ENCODE peak calls at places on chromosomes 4 and X, in six cellular contexts. One of them, this sample, is unnamed.

GRCh38 chr4:19944251-19944650 is 307.5 kb upstream of the SLIT2 start:
- DNase-seq in suprapubic skin: no peak
- DNase-seq in stimulated activated naive B cell treated with anti-CD40 and anti-IgM and Interleukin-4, amounts not matched to agents 10 μg/mL and 1 μg/mL and 100 μg/mL, for 72 hours: no peak
- DNase-seq in NAMALWA: no peak
- DNase-seq in activated T-helper 1 cell treated with Interleukin-2 at 50 U/mL for 16 hours: no peak
- DNase-seq in GM04503: no peak
- DNase-seq in this sample: no peak

GRCh38 chr4:121698119-121698732 is 1.4 kb upstream of the ANXA5 start:
- DNase-seq in suprapubic skin: no peak
- DNase-seq in stimulated activated naive B cell treated with anti-CD40 and anti-IgM and Interleukin-4, amounts not matched to agents 10 μg/mL and 1 μg/mL and 100 μg/mL, for 72 hours: no peak
- DNase-seq in NAMALWA: no peak
- DNase-seq in activated T-helper 1 cell treated with Interleukin-2 at 50 U/mL for 16 hours: no peak
- DNase-seq in GM04503: no peak
- DNase-seq in this sample: no peak

GRCh38 chrX:103656623-103657022 is 27.8 kb downstream of the TCEAL1 start:
- DNase-seq in suprapubic skin: no peak
- DNase-seq in stimulated activated naive B cell treated with anti-CD40 and anti-IgM and Interleukin-4, amounts not matched to agents 10 μg/mL and 1 μg/mL and 100 μg/mL, for 72 hours: no peak
- DNase-seq in NAMALWA: no peak
- DNase-seq in activated T-helper 1 cell treated with Interleukin-2 at 50 U/mL for 16 hours: no peak
- DNase-seq in GM04503: peak
- DNase-seq in this sample: peak

GRCh38 chr4:155777971-155778710 is 19.3 kb downstream of the GUCY1B1 start:
- DNase-seq in suprapubic skin: no peak
- DNase-seq in stimulated activated naive B cell treated with anti-CD40 and anti-IgM and Interleukin-4, amounts not matched to agents 10 μg/mL and 1 μg/mL and 100 μg/mL, for 72 hours: no peak
- DNase-seq in NAMALWA: no peak
- DNase-seq in activated T-helper 1 cell treated with Interleukin-2 at 50 U/mL for 16 hours: no peak
- DNase-seq in GM04503: no peak
- DNase-seq in this sample: no peak

GRCh38 chr4:123930971-123931370 is 534.4 kb downstream of the SPRY1 start:
- DNase-seq in suprapubic skin: no peak
- DNase-seq in stimulated activated naive B cell treated with anti-CD40 and anti-IgM and Interleukin-4, amounts not matched to agents 10 μg/mL and 1 μg/mL and 100 μg/mL, for 72 hours: no peak
- DNase-seq in NAMALWA: no peak
- DNase-seq in activated T-helper 1 cell treated with Interleukin-2 at 50 U/mL for 16 hours: no peak
- DNase-seq in GM04503: no peak
- DNase-seq in this sample: no peak

GRCh38 chrX:884091-884490 is 253.5 kb downstream of the SHOX start:
- DNase-seq in suprapubic skin: no peak
- DNase-seq in stimulated activated naive B cell treated with anti-CD40 and anti-IgM and Interleukin-4, amounts not matched to agents 10 μg/mL and 1 μg/mL and 100 μg/mL, for 72 hours: no peak
- DNase-seq in NAMALWA: no peak
- DNase-seq in activated T-helper 1 cell treated with Interleukin-2 at 50 U/mL for 16 hours: no peak
- DNase-seq in GM04503: no peak
- DNase-seq in this sample: no peak

GRCh38 chr4:52926575-52926974 is 64.5 kb downstream of the RASL11B start:
- DNase-seq in suprapubic skin: no peak
- DNase-seq in stimulated activated naive B cell treated with anti-CD40 and anti-IgM and Interleukin-4, amounts not matched to agents 10 μg/mL and 1 μg/mL and 100 μg/mL, for 72 hours: no peak
- DNase-seq in NAMALWA: no peak
- DNase-seq in activated T-helper 1 cell treated with Interleukin-2 at 50 U/mL for 16 hours: no peak
- DNase-seq in GM04503: no peak
- DNase-seq in this sample: no peak

GRCh38 chr4:102339018-102339417 is 6.3 kb downstream of the SLC39A8 start:
- DNase-seq in suprapubic skin: no peak
- DNase-seq in stimulated activated naive B cell treated with anti-CD40 and anti-IgM and Interleukin-4, amounts not matched to agents 10 μg/mL and 1 μg/mL and 100 μg/mL, for 72 hours: no peak
- DNase-seq in NAMALWA: no peak
- DNase-seq in activated T-helper 1 cell treated with Interleukin-2 at 50 U/mL for 16 hours: no peak
- DNase-seq in GM04503: no peak
- DNase-seq in this sample: no peak

GRCh38 chrX:53047228-53047627 is 1.4 kb upstream of the GPR173 start:
- DNase-seq in suprapubic skin: no peak
- DNase-seq in stimulated activated naive B cell treated with anti-CD40 and anti-IgM and Interleukin-4, amounts not matched to agents 10 μg/mL and 1 μg/mL and 100 μg/mL, for 72 hours: no peak
- DNase-seq in NAMALWA: no peak
- DNase-seq in activated T-helper 1 cell treated with Interleukin-2 at 50 U/mL for 16 hours: no peak
- DNase-seq in GM04503: no peak
- DNase-seq in this sample: no peak

GRCh38 chr4:123891901-123892300 is 495.3 kb downstream of the SPRY1 start:
- DNase-seq in suprapubic skin: no peak
- DNase-seq in stimulated activated naive B cell treated with anti-CD40 and anti-IgM and Interleukin-4, amounts not matched to agents 10 μg/mL and 1 μg/mL and 100 μg/mL, for 72 hours: no peak
- DNase-seq in NAMALWA: no peak
- DNase-seq in activated T-helper 1 cell treated with Interleukin-2 at 50 U/mL for 16 hours: no peak
- DNase-seq in GM04503: no peak
- DNase-seq in this sample: no peak

GRCh38 chr4:73257995-73258667 is 467 bp downstream of the ANKRD17 start:
- DNase-seq in suprapubic skin: no peak
- DNase-seq in stimulated activated naive B cell treated with anti-CD40 and anti-IgM and Interleukin-4, amounts not matched to agents 10 μg/mL and 1 μg/mL and 100 μg/mL, for 72 hours: no peak
- DNase-seq in NAMALWA: peak
- DNase-seq in activated T-helper 1 cell treated with Interleukin-2 at 50 U/mL for 16 hours: no peak
- DNase-seq in GM04503: no peak
- DNase-seq in this sample: no peak

GRCh38 chrX:1205681-1206611 is 6.5 kb downstream of the CRLF2 start:
- DNase-seq in suprapubic skin: no peak
- DNase-seq in stimulated activated naive B cell treated with anti-CD40 and anti-IgM and Interleukin-4, amounts not matched to agents 10 μg/mL and 1 μg/mL and 100 μg/mL, for 72 hours: peak
- DNase-seq in NAMALWA: peak
- DNase-seq in activated T-helper 1 cell treated with Interleukin-2 at 50 U/mL for 16 hours: no peak
- DNase-seq in GM04503: peak
- DNase-seq in this sample: no peak

GRCh38 chrX:53266914-53267313 is 14.5 kb downstream of the IQSEC2 start:
- DNase-seq in suprapubic skin: no peak
- DNase-seq in stimulated activated naive B cell treated with anti-CD40 and anti-IgM and Interleukin-4, amounts not matched to agents 10 μg/mL and 1 μg/mL and 100 μg/mL, for 72 hours: no peak
- DNase-seq in NAMALWA: no peak
- DNase-seq in activated T-helper 1 cell treated with Interleukin-2 at 50 U/mL for 16 hours: no peak
- DNase-seq in GM04503: no peak
- DNase-seq in this sample: no peak

GRCh38 chr4:123816462-123816861 is 419.9 kb downstream of the SPRY1 start:
- DNase-seq in suprapubic skin: no peak
- DNase-seq in stimulated activated naive B cell treated with anti-CD40 and anti-IgM and Interleukin-4, amounts not matched to agents 10 μg/mL and 1 μg/mL and 100 μg/mL, for 72 hours: no peak
- DNase-seq in NAMALWA: no peak
- DNase-seq in activated T-helper 1 cell treated with Interleukin-2 at 50 U/mL for 16 hours: no peak
- DNase-seq in GM04503: no peak
- DNase-seq in this sample: no peak

GRCh38 chr4:80268081-80268823 is 1.8 kb downstream of the FGF5 start:
- DNase-seq in suprapubic skin: no peak
- DNase-seq in stimulated activated naive B cell treated with anti-CD40 and anti-IgM and Interleukin-4, amounts not matched to agents 10 μg/mL and 1 μg/mL and 100 μg/mL, for 72 hours: no peak
- DNase-seq in NAMALWA: no peak
- DNase-seq in activated T-helper 1 cell treated with Interleukin-2 at 50 U/mL for 16 hours: no peak
- DNase-seq in GM04503: no peak
- DNase-seq in this sample: no peak

GRCh38 chr4:105343523-105343931 is 130.3 kb downstream of the PPA2 start:
- DNase-seq in suprapubic skin: no peak
- DNase-seq in stimulated activated naive B cell treated with anti-CD40 and anti-IgM and Interleukin-4, amounts not matched to agents 10 μg/mL and 1 μg/mL and 100 μg/mL, for 72 hours: no peak
- DNase-seq in NAMALWA: no peak
- DNase-seq in activated T-helper 1 cell treated with Interleukin-2 at 50 U/mL for 16 hours: no peak
- DNase-seq in GM04503: no peak
- DNase-seq in this sample: no peak

GRCh38 chr4:76377481-76377901 is 43.5 kb downstream of the CCDC158 start:
- DNase-seq in suprapubic skin: no peak
- DNase-seq in stimulated activated naive B cell treated with anti-CD40 and anti-IgM and Interleukin-4, amounts not matched to agents 10 μg/mL and 1 μg/mL and 100 μg/mL, for 72 hours: no peak
- DNase-seq in NAMALWA: no peak
- DNase-seq in activated T-helper 1 cell treated with Interleukin-2 at 50 U/mL for 16 hours: no peak
- DNase-seq in GM04503: no peak
- DNase-seq in this sample: no peak

GRCh38 chrX:69062493-69062892 is 102.8 kb downstream of the PJA1 start:
- DNase-seq in suprapubic skin: no peak
- DNase-seq in stimulated activated naive B cell treated with anti-CD40 and anti-IgM and Interleukin-4, amounts not matched to agents 10 μg/mL and 1 μg/mL and 100 μg/mL, for 72 hours: no peak
- DNase-seq in NAMALWA: no peak
- DNase-seq in activated T-helper 1 cell treated with Interleukin-2 at 50 U/mL for 16 hours: no peak
- DNase-seq in GM04503: no peak
- DNase-seq in this sample: no peak

GRCh38 chr4:48262926-48263325 is 6.7 kb downstream of the TEC start:
- DNase-seq in suprapubic skin: no peak
- DNase-seq in stimulated activated naive B cell treated with anti-CD40 and anti-IgM and Interleukin-4, amounts not matched to agents 10 μg/mL and 1 μg/mL and 100 μg/mL, for 72 hours: no peak
- DNase-seq in NAMALWA: no peak
- DNase-seq in activated T-helper 1 cell treated with Interleukin-2 at 50 U/mL for 16 hours: no peak
- DNase-seq in GM04503: no peak
- DNase-seq in this sample: no peak

GRCh38 chrX:68508799-68509198 is 9.9 kb downstream of the YIPF6 start:
- DNase-seq in suprapubic skin: no peak
- DNase-seq in stimulated activated naive B cell treated with anti-CD40 and anti-IgM and Interleukin-4, amounts not matched to agents 10 μg/mL and 1 μg/mL and 100 μg/mL, for 72 hours: no peak
- DNase-seq in NAMALWA: peak
- DNase-seq in activated T-helper 1 cell treated with Interleukin-2 at 50 U/mL for 16 hours: no peak
- DNase-seq in GM04503: no peak
- DNase-seq in this sample: no peak

GRCh38 chrX:154819771-154820341 is 14.6 kb upstream of the MPP1 start:
- DNase-seq in suprapubic skin: no peak
- DNase-seq in stimulated activated naive B cell treated with anti-CD40 and anti-IgM and Interleukin-4, amounts not matched to agents 10 μg/mL and 1 μg/mL and 100 μg/mL, for 72 hours: no peak
- DNase-seq in NAMALWA: peak
- DNase-seq in activated T-helper 1 cell treated with Interleukin-2 at 50 U/mL for 16 hours: no peak
- DNase-seq in GM04503: no peak
- DNase-seq in this sample: no peak

GRCh38 chr4:101252721-101253120 is 94.6 kb downstream of the PPP3CA start:
- DNase-seq in suprapubic skin: no peak
- DNase-seq in stimulated activated naive B cell treated with anti-CD40 and anti-IgM and Interleukin-4, amounts not matched to agents 10 μg/mL and 1 μg/mL and 100 μg/mL, for 72 hours: no peak
- DNase-seq in NAMALWA: no peak
- DNase-seq in activated T-helper 1 cell treated with Interleukin-2 at 50 U/mL for 16 hours: no peak
- DNase-seq in GM04503: no peak
- DNase-seq in this sample: no peak

GRCh38 chrX:39162322-39162721 is 361.1 kb downstream of the MID1IP1 start:
- DNase-seq in suprapubic skin: no peak
- DNase-seq in stimulated activated naive B cell treated with anti-CD40 and anti-IgM and Interleukin-4, amounts not matched to agents 10 μg/mL and 1 μg/mL and 100 μg/mL, for 72 hours: no peak
- DNase-seq in NAMALWA: no peak
- DNase-seq in activated T-helper 1 cell treated with Interleukin-2 at 50 U/mL for 16 hours: no peak
- DNase-seq in GM04503: no peak
- DNase-seq in this sample: no peak

GRCh38 chr4:186685744-186686143 is 37.9 kb downstream of the FAT1 start:
- DNase-seq in suprapubic skin: no peak
- DNase-seq in stimulated activated naive B cell treated with anti-CD40 and anti-IgM and Interleukin-4, amounts not matched to agents 10 μg/mL and 1 μg/mL and 100 μg/mL, for 72 hours: no peak
- DNase-seq in NAMALWA: no peak
- DNase-seq in activated T-helper 1 cell treated with Interleukin-2 at 50 U/mL for 16 hours: no peak
- DNase-seq in GM04503: peak
- DNase-seq in this sample: peak

GRCh38 chr4:184313710-184314659 is 96.3 kb upstream of the ENPP6 start:
- DNase-seq in suprapubic skin: no peak
- DNase-seq in stimulated activated naive B cell treated with anti-CD40 and anti-IgM and Interleukin-4, amounts not matched to agents 10 μg/mL and 1 μg/mL and 100 μg/mL, for 72 hours: peak
- DNase-seq in NAMALWA: peak
- DNase-seq in activated T-helper 1 cell treated with Interleukin-2 at 50 U/mL for 16 hours: no peak
- DNase-seq in GM04503: no peak
- DNase-seq in this sample: no peak

GRCh38 chr4:128553665-128554515 is 255.6 kb upstream of the JADE1 start:
- DNase-seq in suprapubic skin: no peak
- DNase-seq in stimulated activated naive B cell treated with anti-CD40 and anti-IgM and Interleukin-4, amounts not matched to agents 10 μg/mL and 1 μg/mL and 100 μg/mL, for 72 hours: no peak
- DNase-seq in NAMALWA: no peak
- DNase-seq in activated T-helper 1 cell treated with Interleukin-2 at 50 U/mL for 16 hours: no peak
- DNase-seq in GM04503: no peak
- DNase-seq in this sample: no peak

GRCh38 chrX:136162827-136163427 is 15.6 kb downstream of the FHL1 start:
- DNase-seq in suprapubic skin: no peak
- DNase-seq in stimulated activated naive B cell treated with anti-CD40 and anti-IgM and Interleukin-4, amounts not matched to agents 10 μg/mL and 1 μg/mL and 100 μg/mL, for 72 hours: peak
- DNase-seq in NAMALWA: peak
- DNase-seq in activated T-helper 1 cell treated with Interleukin-2 at 50 U/mL for 16 hours: peak
- DNase-seq in GM04503: no peak
- DNase-seq in this sample: no peak

GRCh38 chr4:155509619-155510018 is 132.9 kb upstream of the MAP9 start:
- DNase-seq in suprapubic skin: no peak
- DNase-seq in stimulated activated naive B cell treated with anti-CD40 and anti-IgM and Interleukin-4, amounts not matched to agents 10 μg/mL and 1 μg/mL and 100 μg/mL, for 72 hours: no peak
- DNase-seq in NAMALWA: no peak
- DNase-seq in activated T-helper 1 cell treated with Interleukin-2 at 50 U/mL for 16 hours: no peak
- DNase-seq in GM04503: no peak
- DNase-seq in this sample: no peak

GRCh38 chr4:175703956-175704600 is 108.0 kb downstream of the GPM6A start:
- DNase-seq in suprapubic skin: no peak
- DNase-seq in stimulated activated naive B cell treated with anti-CD40 and anti-IgM and Interleukin-4, amounts not matched to agents 10 μg/mL and 1 μg/mL and 100 μg/mL, for 72 hours: no peak
- DNase-seq in NAMALWA: no peak
- DNase-seq in activated T-helper 1 cell treated with Interleukin-2 at 50 U/mL for 16 hours: no peak
- DNase-seq in GM04503: no peak
- DNase-seq in this sample: no peak

GRCh38 chr4:24801136-24801855 is 5.9 kb downstream of the SOD3 start:
- DNase-seq in suprapubic skin: peak
- DNase-seq in stimulated activated naive B cell treated with anti-CD40 and anti-IgM and Interleukin-4, amounts not matched to agents 10 μg/mL and 1 μg/mL and 100 μg/mL, for 72 hours: no peak
- DNase-seq in NAMALWA: no peak
- DNase-seq in activated T-helper 1 cell treated with Interleukin-2 at 50 U/mL for 16 hours: no peak
- DNase-seq in GM04503: no peak
- DNase-seq in this sample: no peak

GRCh38 chr4:7052923-7053715 is 9.9 kb downstream of the TADA2B start:
- DNase-seq in suprapubic skin: peak
- DNase-seq in stimulated activated naive B cell treated with anti-CD40 and anti-IgM and Interleukin-4, amounts not matched to agents 10 μg/mL and 1 μg/mL and 100 μg/mL, for 72 hours: no peak
- DNase-seq in NAMALWA: no peak
- DNase-seq in activated T-helper 1 cell treated with Interleukin-2 at 50 U/mL for 16 hours: no peak
- DNase-seq in GM04503: no peak
- DNase-seq in this sample: no peak

GRCh38 chr4:8434251-8435073 is 6.1 kb downstream of the ACOX3 start:
- DNase-seq in suprapubic skin: no peak
- DNase-seq in stimulated activated naive B cell treated with anti-CD40 and anti-IgM and Interleukin-4, amounts not matched to agents 10 μg/mL and 1 μg/mL and 100 μg/mL, for 72 hours: no peak
- DNase-seq in NAMALWA: no peak
- DNase-seq in activated T-helper 1 cell treated with Interleukin-2 at 50 U/mL for 16 hours: no peak
- DNase-seq in GM04503: no peak
- DNase-seq in this sample: no peak

GRCh38 chr4:109548655-109549054 is 11.4 kb upstream of the MCUB start:
- DNase-seq in suprapubic skin: no peak
- DNase-seq in stimulated activated naive B cell treated with anti-CD40 and anti-IgM and Interleukin-4, amounts not matched to agents 10 μg/mL and 1 μg/mL and 100 μg/mL, for 72 hours: no peak
- DNase-seq in NAMALWA: no peak
- DNase-seq in activated T-helper 1 cell treated with Interleukin-2 at 50 U/mL for 16 hours: no peak
- DNase-seq in GM04503: peak
- DNase-seq in this sample: peak

GRCh38 chr4:4647041-4647440 is 105.2 kb upstream of the STX18 start:
- DNase-seq in suprapubic skin: no peak
- DNase-seq in stimulated activated naive B cell treated with anti-CD40 and anti-IgM and Interleukin-4, amounts not matched to agents 10 μg/mL and 1 μg/mL and 100 μg/mL, for 72 hours: no peak
- DNase-seq in NAMALWA: no peak
- DNase-seq in activated T-helper 1 cell treated with Interleukin-2 at 50 U/mL for 16 hours: no peak
- DNase-seq in GM04503: peak
- DNase-seq in this sample: no peak

GRCh38 chr4:78322032-78322431 is 229.5 kb upstream of the ANXA3 start:
- DNase-seq in suprapubic skin: no peak
- DNase-seq in stimulated activated naive B cell treated with anti-CD40 and anti-IgM and Interleukin-4, amounts not matched to agents 10 μg/mL and 1 μg/mL and 100 μg/mL, for 72 hours: no peak
- DNase-seq in NAMALWA: no peak
- DNase-seq in activated T-helper 1 cell treated with Interleukin-2 at 50 U/mL for 16 hours: no peak
- DNase-seq in GM04503: no peak
- DNase-seq in this sample: no peak

GRCh38 chr4:111213520-111213919 is 590.6 kb upstream of the PITX2 start:
- DNase-seq in suprapubic skin: no peak
- DNase-seq in stimulated activated naive B cell treated with anti-CD40 and anti-IgM and Interleukin-4, amounts not matched to agents 10 μg/mL and 1 μg/mL and 100 μg/mL, for 72 hours: no peak
- DNase-seq in NAMALWA: no peak
- DNase-seq in activated T-helper 1 cell treated with Interleukin-2 at 50 U/mL for 16 hours: no peak
- DNase-seq in GM04503: peak
- DNase-seq in this sample: no peak

GRCh38 chr4:126354784-126355183 is 1040.0 kb downstream of the FAT4 start:
- DNase-seq in suprapubic skin: no peak
- DNase-seq in stimulated activated naive B cell treated with anti-CD40 and anti-IgM and Interleukin-4, amounts not matched to agents 10 μg/mL and 1 μg/mL and 100 μg/mL, for 72 hours: no peak
- DNase-seq in NAMALWA: no peak
- DNase-seq in activated T-helper 1 cell treated with Interleukin-2 at 50 U/mL for 16 hours: no peak
- DNase-seq in GM04503: no peak
- DNase-seq in this sample: no peak

This sample was measured in AG04449.